ENCODE peak calls at places on chromosomes 11 and 22, in eight cellular contexts. H is CD4-positive, alpha-beta memory T cell; P is HAP-1; B is PC-9; V is brain microvascular endothelial cell; R is WERI-Rb-1; Q is heart left ventricle; G is PC-3. Z is an unnamed sample. For H3K27me3 and H3K36me3, the result is how much of the 10 kb centered on the place peaks cover.

GRCh38 chr11:8934735-8935478 is 2.2 kb upstream of the C11orf16 start:
- DNase-seq in H (no peak), B (peak), P (peak), V (peak), R (peak), G (peak), Q (no peak), Z (no peak)

GRCh38 chr11:103906291-103906850 is 130.1 kb upstream of the DDI1 start:
- DNase-seq in H (no peak), P (no peak), R (no peak), G (no peak), Q (no peak), B (no peak), V (no peak), Z (no peak)

GRCh38 chr11:11458523-11458922 is 105.5 kb upstream of the CSNK2A3 start:
- DNase-seq in P (no peak), Q (no peak), G (no peak), H (no peak), B (no peak), R (peak), V (no peak), Z (no peak)

GRCh38 chr22:47121791-47122190 is 359.3 kb downstream of the TBC1D22A start:
- DNase-seq in Q (peak), R (no peak), G (no peak), B (no peak), P (no peak), H (no peak), V (no peak), Z (no peak)

GRCh38 chr22:43253839-43254238 is 66.9 kb upstream of the TTLL12 start:
- DNase-seq in B (peak), H (no peak), V (no peak), R (no peak), G (peak), P (no peak), Q (no peak), Z (no peak)

GRCh38 chr11:108368134-108368533 is 99.2 kb downstream of the C11orf65 start:
- DNase-seq in Q (no peak), B (no peak), H (no peak), G (peak), P (no peak), V (no peak), R (no peak), Z (no peak)

GRCh38 chr11:70129051-70129592 is 51.0 kb downstream of the ANO1 start:
- DNase-seq in Q (no peak), H (no peak), P (no peak), B (no peak), V (no peak), G (no peak), R (no peak), Z (peak)

GRCh38 chr11:34425863-34426262 is 12.9 kb upstream of the CAT start:
- DNase-seq in H (no peak), P (no peak), R (no peak), G (peak), V (no peak), Q (no peak), B (no peak), Z (no peak)

GRCh38 chr22:26892401-26893033 is 235.1 kb downstream of the MIAT start:
- DNase-seq in P (no peak), B (no peak), H (no peak), V (no peak), G (no peak), Q (no peak), R (peak), Z (no peak)

GRCh38 chr11:16169946-16170345 is 186.4 kb downstream of the SOX6 start:
- DNase-seq in H (no peak), B (no peak), Q (no peak), G (no peak), P (peak), V (no peak), R (no peak), Z (no peak)

GRCh38 chr22:35728639-35729308 is 11.1 kb downstream of the APOL5 start:
- DNase-seq in Q (no peak), R (no peak), P (no peak), V (no peak), H (no peak), B (peak), G (peak), Z (no peak)

GRCh38 chr11:130260735-130261134 is 54.0 kb downstream of the ZBTB44 start:
- DNase-seq in V (no peak), R (no peak), H (no peak), P (no peak), G (no peak), B (no peak), Q (no peak), Z (no peak)

GRCh38 chr11:123111465-123111864 is 49.5 kb upstream of the HSPA8 start:
- DNase-seq in H (peak), P (peak), G (peak), B (no peak), V (no peak), Q (no peak), R (no peak), Z (peak)

GRCh38 chr11:92838655-92839334 is 130.7 kb upstream of the MTNR1B start:
- DNase-seq in G (no peak), H (no peak), B (no peak), R (no peak), V (peak), P (no peak), Q (no peak), Z (peak)

GRCh38 chr11:11738370-11738769 is 103.4 kb upstream of the USP47 start:
- DNase-seq in Q (no peak), B (no peak), V (no peak), P (no peak), H (no peak), R (no peak), G (no peak), Z (no peak)

GRCh38 chr11:1968454-1968995 is 21.4 kb downstream of the MRPL23 start:
- DNase-seq in P (no peak), R (no peak), V (no peak), B (peak), G (no peak), Q (no peak), H (no peak), Z (no peak)

GRCh38 chr22:24435861-24436351 is 8.5 kb downstream of the ADORA2A start:
- DNase-seq in V (peak), P (no peak), B (no peak), G (no peak), H (no peak), R (no peak), Q (peak), Z (peak)

GRCh38 chr11:78145511-78146030 is 6.1 kb upstream of the ALG8 start:
- DNase-seq in V (no peak), Q (no peak), G (no peak), B (no peak), P (no peak), H (no peak), R (no peak), Z (no peak)

GRCh38 chr11:130510407-130511006 is 62.1 kb downstream of the ADAMTS15 start:
- DNase-seq in P (no peak), V (peak), H (no peak), G (peak), B (no peak), Q (no peak), R (no peak), Z (no peak)

GRCh38 chr22:46002757-46003270 is 25.9 kb upstream of the WNT7B start:
- DNase-seq in B (no peak), G (peak), Q (peak), R (no peak), P (no peak), V (no peak), H (no peak), Z (no peak)

GRCh38 chr11:74031310-74031676 is 22.4 kb upstream of the UCP3 start:
- DNase-seq in R (no peak), V (no peak), H (no peak), G (no peak), P (no peak), Q (no peak), B (no peak), Z (no peak)

GRCh38 chr11:45285931-45286632 is at the start of gene SYT13:
- DNase-seq in V (no peak), B (no peak), H (no peak), R (peak), P (no peak), G (no peak), Q (peak), Z (peak)
- H3K4me3 ChIP-seq in V (peak), B (no peak), H (no peak), R (peak), P (no peak), G (no peak), Q (peak), Z (peak)

DNA sequence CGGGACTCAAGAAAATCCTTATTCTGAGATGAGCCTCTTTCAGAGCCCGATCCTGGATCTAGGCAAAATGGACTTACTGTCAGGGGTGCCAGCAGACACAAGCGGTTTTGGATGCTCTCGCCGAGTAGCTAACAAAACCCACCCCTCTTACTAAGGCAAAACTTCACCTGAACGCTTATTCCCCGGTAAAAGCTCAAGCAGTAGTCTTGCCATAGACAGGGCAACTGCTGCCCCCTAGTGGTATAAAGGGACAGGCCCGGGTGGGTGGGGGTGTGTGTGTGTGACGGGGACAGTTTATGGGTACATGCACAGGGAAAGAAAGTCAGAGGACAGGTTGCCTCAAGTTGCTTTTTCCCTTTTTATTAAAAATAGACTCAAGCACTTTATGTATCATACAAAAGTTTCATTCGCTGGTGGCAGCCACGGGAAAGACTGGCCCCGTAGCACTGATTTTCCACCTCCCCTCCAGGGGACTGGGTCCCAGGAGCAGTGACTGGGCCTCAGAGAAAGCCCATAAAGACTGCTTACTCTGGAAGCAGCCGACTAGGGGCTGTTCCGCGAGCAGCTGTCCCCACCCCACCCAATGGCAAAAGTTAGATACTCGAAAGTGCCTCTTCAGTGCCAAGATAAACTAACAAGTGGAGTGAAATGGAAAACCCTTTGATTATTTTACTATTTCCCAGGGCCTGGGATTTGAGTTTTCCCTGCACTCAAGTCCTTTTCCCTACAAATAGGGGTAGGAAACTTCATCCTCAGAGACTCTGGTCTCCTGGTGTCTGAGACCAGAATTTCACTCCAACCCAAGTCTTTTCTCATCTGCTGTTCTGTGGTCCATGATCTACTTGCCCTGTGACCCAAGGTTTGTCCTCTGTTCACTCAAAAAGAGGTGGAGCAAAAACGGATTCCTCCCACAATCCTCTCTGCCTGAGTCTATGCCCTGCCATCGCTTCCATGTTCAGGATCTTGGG is 4.7 kb downstream of the YPEL4 start:
- DNase-seq in R (peak), Q (peak), B (peak), G (peak), P (peak), V (peak), H (peak), Z (peak)
- H3K27me3 ChIP-seq in R (under half), Q (under half), B (under half), G (under half), P (under half), V (under half), H (under half), Z (under half)

DNA sequence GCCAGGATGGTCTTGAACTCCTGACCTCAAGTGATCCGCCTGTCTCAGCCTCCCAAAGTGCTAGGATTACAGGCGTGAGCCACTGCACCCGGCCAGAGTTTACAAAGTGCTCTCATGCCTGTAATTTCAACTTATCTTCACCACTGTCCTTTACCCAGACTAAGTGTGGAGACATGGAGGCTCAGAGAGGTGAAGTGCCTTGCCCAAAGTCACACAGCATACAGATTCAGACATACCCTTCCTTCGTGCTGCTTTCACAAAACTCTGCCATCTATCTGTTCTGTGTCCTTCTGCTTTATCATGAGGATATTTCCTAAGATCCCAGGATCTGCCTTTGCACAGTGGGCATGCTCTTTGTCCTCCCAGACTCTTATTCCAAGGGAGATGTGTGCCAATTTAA is 143.6 kb upstream of the SYT13 start:
- DNase-seq in G (no peak), H (no peak), B (no peak), V (no peak), P (no peak), R (no peak), Q (no peak), Z (no peak)
- H3K36me3 ChIP-seq in G (under half), H (under half), B (under half), V (under half), P (under half), R (under half), Q (under half), Z (under half)

GRCh38 chr11:128726464-128727139 is 32.7 kb downstream of the FLI1 start:
- DNase-seq in Q (no peak), B (no peak), H (peak), R (no peak), G (no peak), P (no peak), V (no peak), Z (no peak)

GRCh38 chr11:128727811-128728431 is 34.0 kb downstream of the FLI1 start:
- DNase-seq in V (no peak), P (no peak), R (no peak), G (no peak), Q (no peak), H (no peak), B (no peak), Z (no peak)

GRCh38 chr11:128725630-128726461 is 32.0 kb downstream of the FLI1 start:
- DNase-seq in H (peak), V (no peak), Q (no peak), B (no peak), P (no peak), G (no peak), R (no peak), Z (no peak)

GRCh38 chr11:128728767-128729587 is 35.1 kb downstream of the FLI1 start:
- DNase-seq in G (no peak), Q (no peak), H (peak), R (no peak), P (peak), V (no peak), B (no peak), Z (no peak)

DNA sequence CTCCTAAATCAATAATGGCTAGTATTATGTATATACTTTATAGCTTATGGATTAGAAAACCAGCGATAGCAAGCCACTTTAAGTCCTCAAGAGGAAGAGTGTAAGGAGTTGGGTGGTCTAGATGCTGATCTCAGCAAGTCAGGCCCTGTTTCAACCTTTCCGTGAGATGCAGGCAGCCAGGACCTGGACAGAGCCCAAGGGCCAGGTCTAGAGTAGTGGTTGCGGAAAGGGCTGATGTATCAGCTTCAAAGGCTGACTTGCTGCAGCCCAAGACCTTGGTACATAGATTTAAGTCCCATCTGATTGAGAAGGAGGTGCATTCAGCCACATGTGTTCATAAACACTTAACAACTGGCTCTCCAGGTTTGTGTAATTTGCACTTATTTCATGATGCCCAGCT is 33.4 kb downstream of the FLI1 start:
- DNase-seq in G (no peak), V (no peak), Q (no peak), P (no peak), H (no peak), B (no peak), R (no peak), Z (no peak)
- H3K4me3 ChIP-seq in G (no peak), V (no peak), Q (no peak), P (no peak), H (peak), B (no peak), R (no peak), Z (no peak)

DNA sequence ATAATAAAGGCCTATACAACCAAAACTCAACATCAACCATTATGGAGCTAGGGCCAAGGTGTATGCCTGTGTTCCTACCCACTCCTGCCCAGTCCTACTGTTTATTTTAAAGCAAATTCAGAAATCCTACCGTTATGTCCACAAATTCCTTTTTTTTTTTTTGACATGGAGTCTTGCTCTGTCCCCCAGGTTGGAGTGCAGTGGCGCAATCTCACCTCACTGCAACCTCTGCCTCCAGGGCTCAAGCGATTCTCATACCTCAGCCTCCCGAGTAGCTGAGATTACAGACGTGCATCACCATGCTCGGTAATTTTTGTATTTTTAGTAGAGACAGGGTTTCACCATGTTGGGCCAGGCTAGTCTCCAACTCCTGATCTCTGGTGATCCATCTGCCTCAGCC is 3.1 kb upstream of the CPT1A start:
- DNase-seq in Q (no peak), P (no peak), V (no peak), B (no peak), G (no peak), R (no peak), H (no peak), Z (no peak)
- H3K27me3 ChIP-seq in Q (under half), P (under half), V (under half), B (under half), G (under half), R (under half), H (under half), Z (under half)

GRCh38 chr22:40403651-40404050 is 33.3 kb downstream of the SGSM3 start:
- DNase-seq in G (no peak), H (no peak), Q (no peak), B (no peak), V (no peak), P (no peak), R (no peak), Z (no peak)

GRCh38 chr22:40401532-40401931 is 31.1 kb downstream of the SGSM3 start:
- DNase-seq in Q (no peak), V (no peak), P (no peak), G (no peak), B (no peak), H (peak), R (no peak), Z (no peak)

GRCh38 chr22:40401981-40402406 is 31.6 kb downstream of the SGSM3 start:
- DNase-seq in B (no peak), V (no peak), R (no peak), P (no peak), Q (no peak), G (no peak), H (no peak), Z (no peak)

GRCh38 chr22:40404251-40405177 is 34.1 kb downstream of the SGSM3 start:
- DNase-seq in Q (no peak), G (no peak), B (no peak), H (no peak), P (no peak), R (no peak), V (no peak), Z (peak)

GRCh38 chr22:40403141-40403540 is 32.7 kb downstream of the SGSM3 start:
- DNase-seq in R (no peak), V (no peak), B (no peak), Q (no peak), P (no peak), H (no peak), G (no peak), Z (no peak)
- H3K36me3 ChIP-seq in R (half or more), V (half or more), B (under half), Q (under half), P (half or more), H (under half), G (under half), Z (under half)

GRCh38 chr11:112097734-112098528 is 11.3 kb downstream of the SDHD start:
- DNase-seq in P (no peak), R (no peak), G (no peak), B (no peak), H (no peak), V (no peak), Q (no peak), Z (no peak)
- H3K4me3 ChIP-seq in P (no peak), R (no peak), G (no peak), B (no peak), H (no peak), V (no peak), Q (no peak), Z (no peak)

GRCh38 chr11:116109228-116109627 is 605.0 kb upstream of the CADM1 start:
- DNase-seq in G (peak), B (no peak), H (no peak), P (no peak), V (peak), R (no peak), Q (no peak), Z (no peak)
- H3K27me3 ChIP-seq in G (under half), B (under half), H (under half), P (under half), V (under half), R (under half), Q (under half), Z (under half)

GRCh38 chr11:66341502-66342126 is 3.3 kb downstream of the BRMS1 start:
- DNase-seq in Q (no peak), R (no peak), B (no peak), V (no peak), G (no peak), H (no peak), P (no peak), Z (peak)
- H3K36me3 ChIP-seq in Q (under half), R (under half), B (under half), V (under half), G (under half), H (under half), P (under half), Z (under half)

Z was measured in H7.